ENCODE peak calls at places on chromosome 7, in ten cellular contexts. J is ELR; U is BJ; A is cardiac muscle cell; S is heart right ventricle; D is NAMALWA; X is CD4-positive, CD25-positive, alpha-beta regulatory T cell; O is RPMI8226; T is IMR-90; F is H54. L is an unnamed sample.

GRCh38 chr7:133784421-133785045 is 342.6 kb upstream of the LRGUK start:
- DNase-seq in J (no peak), U (no peak), A (no peak), S (no peak), D (no peak), X (no peak), O (no peak), T (no peak), F (no peak), L (no peak)

GRCh38 chr7:100003711-100004661 is 11.4 kb upstream of the ZKSCAN1 start:
- DNase-seq in J (no peak), U (no peak), A (no peak), S (no peak), D (no peak), X (no peak), O (no peak), T (no peak), F (no peak), L (no peak)

GRCh38 chr7:35831208-35831607 is 30.4 kb downstream of the SEPTIN7 start:
- DNase-seq in J (peak; percentile 7), U (peak; percentile 8), A (peak; percentile 36), S (no peak), D (no peak), X (no peak), O (no peak), T (peak; percentile 50), F (no peak), L (no peak)

GRCh38 chr7:130913721-130914588 is 179.9 kb upstream of the KLF14 start:
- DNase-seq in J (peak; percentile 43), U (no peak), A (no peak), S (no peak), D (no peak), X (no peak), O (no peak), T (no peak), F (no peak), L (peak; percentile 16)

GRCh38 chr7:112069879-112070321 is 136.3 kb downstream of the DOCK4 start:
- DNase-seq in J (peak; percentile 83), U (no peak), A (peak; percentile 32), S (no peak), D (no peak), X (no peak), O (no peak), T (peak; percentile 46), F (no peak), L (no peak)

GRCh38 chr7:38283107-38283506 is 9.7 kb upstream of the TARP start:
- DNase-seq in J (no peak), U (no peak), A (no peak), S (no peak), D (no peak), X (no peak), O (no peak), T (no peak), F (no peak), L (no peak)

GRCh38 chr7:3578399-3578798 is 277.3 kb downstream of the SDK1 start:
- DNase-seq in J (no peak), U (no peak), A (no peak), S (no peak), D (no peak), X (no peak), O (no peak), T (no peak), F (no peak), L (no peak)

GRCh38 chr7:22090107-22090506 is 144.4 kb upstream of the CDCA7L start:
- DNase-seq in J (no peak), U (no peak), A (no peak), S (no peak), D (no peak), X (no peak), O (no peak), T (no peak), F (no peak), L (no peak)

GRCh38 chr7:47441796-47442744 is 139.8 kb downstream of the TNS3 start:
- DNase-seq in J (peak; percentile 53), U (no peak), A (peak; percentile 36), S (no peak), D (no peak), X (no peak), O (no peak), T (no peak), F (no peak), L (no peak)

GRCh38 chr7:87858427-87859100 is 17.6 kb downstream of the SLC25A40 start:
- DNase-seq in J (no peak), U (no peak), A (no peak), S (no peak), D (no peak), X (no peak), O (no peak), T (no peak), F (no peak), L (no peak)

GRCh38 chr7:30200591-30200990 is 65.8 kb downstream of the MTURN start:
- DNase-seq in J (no peak), U (no peak), A (no peak), S (no peak), D (no peak), X (no peak), O (no peak), T (no peak), F (no peak), L (no peak)

GRCh38 chr7:159025161-159025779 is 119.4 kb downstream of the VIPR2 start:
- DNase-seq in J (peak; percentile 14), U (no peak), A (no peak), S (no peak), D (no peak), X (no peak), O (peak; percentile 43), T (no peak), F (no peak), L (no peak)

L was measured in activated CD8-positive, alpha-beta T cell treated with anti-CD3 and anti-CD28 coated beads for 36 hours.